ENCODE peak calls at places on chromosomes 5 and 9, in five cellular contexts. H, D, T, Q and F are unnamed samples.

GRCh38 chr9:97052735-97053134 is 13.8 kb upstream of the CTSV start:
- DNase-seq in T (no peak), H (no peak), Q (no peak), D (no peak), F (no peak)

GRCh38 chr9:69149321-69149807 is 24.7 kb upstream of the TJP2 start:
- DNase-seq in H (no peak), D (no peak), Q (no peak), T (no peak), F (no peak)

GRCh38 chr9:132166599-132166998 is 4.7 kb downstream of the NTNG2 start:
- DNase-seq in D (peak; percentile 56), H (no peak), Q (no peak), T (peak; percentile 58), F (no peak)

GRCh38 chr5:96067902-96068614 is 106.4 kb upstream of the ELL2 start:
- DNase-seq in Q (no peak), D (no peak), T (no peak), H (no peak), F (no peak)

GRCh38 chr9:97847474-97848236 is 5.4 kb upstream of the FOXE1 start:
- DNase-seq in D (no peak), T (no peak), H (no peak), Q (no peak), F (no peak)

GRCh38 chr5:169006878-169007790 is 293.8 kb downstream of the SLIT3 start:
- DNase-seq in H (no peak), T (no peak), D (no peak), Q (no peak), F (no peak)

GRCh38 chr9:89940625-89941024 is 335.8 kb downstream of the GADD45G start:
- DNase-seq in T (no peak), Q (no peak), D (no peak), H (no peak), F (no peak)

GRCh38 chr5:150763023-150763793 is 4.4 kb upstream of the DCTN4 start:
- DNase-seq in Q (no peak), H (peak; percentile 80), D (peak; percentile 70), T (peak; percentile 30), F (peak; percentile 98)

GRCh38 chr5:170937072-170937471 is 75.3 kb downstream of the RANBP17 start:
- DNase-seq in T (no peak), D (no peak), Q (no peak), H (no peak), F (no peak)

GRCh38 chr5:115551415-115551814 is 6.8 kb upstream of the FEM1C start:
- DNase-seq in T (no peak), H (no peak), D (peak; percentile 44), Q (no peak), F (no peak)

GRCh38 chr9:84139296-84140100 is 158.9 kb downstream of the RMI1 start:
- DNase-seq in T (no peak), H (no peak), Q (peak; percentile 30), D (no peak), F (no peak)

GRCh38 chr9:135146766-135147472 is 59.5 kb downstream of the OLFM1 start:
- DNase-seq in D (no peak), T (peak; percentile 88), Q (no peak), H (no peak), F (no peak)

GRCh38 chr5:144028644-144029043 is 141.8 kb downstream of the YIPF5 start:
- DNase-seq in T (no peak), H (no peak), Q (no peak), D (no peak), F (no peak)

GRCh38 chr5:124747770-124748686 is 1.6 kb upstream of the ZNF608 start:
- DNase-seq in Q (peak; percentile 67), H (no peak), T (no peak), D (no peak), F (no peak)

GRCh38 chr5:170429014-170429413 is 39.8 kb upstream of the KCNMB1 start:
- DNase-seq in Q (no peak), D (no peak), H (no peak), T (peak; percentile 28), F (no peak)

GRCh38 chr5:31908396-31908795 is 265.7 kb downstream of the GOLPH3 start:
- DNase-seq in D (no peak), T (no peak), H (no peak), Q (no peak), F (no peak)

GRCh38 chr5:179243333-179243732 is 101.9 kb downstream of the ADAMTS2 start:
- DNase-seq in Q (no peak), H (no peak), D (no peak), T (peak; percentile 27), F (no peak)

GRCh38 chr5:132467292-132467984 is 23.1 kb downstream of the IRF1 start:
- DNase-seq in T (no peak), H (peak; percentile 56), Q (peak; percentile 79), D (no peak), F (peak; percentile 43)

GRCh38 chr9:73038613-73039012 is 85.8 kb upstream of the ALDH1A1 start:
- DNase-seq in Q (no peak), H (no peak), D (no peak), T (no peak), F (no peak)
- TF ChIP-seq REST in Q (no peak), H (no peak), D (no peak), T (no peak), F (no peak)

GRCh38 chr9:78029601-78030552 is 1.7 kb downstream of the GNAQ start:
- DNase-seq in D (no peak), Q (no peak), H (no peak), T (no peak), F (no peak)
- TF ChIP-seq GABPA in D (no peak), Q (no peak), H (no peak), T (no peak), F (no peak)

GRCh38 chr5:74085782-74086181 is 459.8 kb downstream of the ARHGEF28 start:
- DNase-seq in T (no peak), D (no peak), Q (no peak), H (no peak), F (no peak)
- H3K4me3 ChIP-seq in T (no peak overlapping the region), D (no peak overlapping the region), Q (no peak overlapping the region), H (no peak overlapping the region), F (no peak overlapping the region)

GRCh38 chr5:134133213-134133994 is 18.9 kb downstream of the TCF7 start:
- DNase-seq in H (no peak), Q (no peak), T (no peak), D (no peak), F (no peak)
- TF ChIP-seq REST in H (no peak), Q (no peak), T (no peak), D (no peak), F (no peak)

DNA sequence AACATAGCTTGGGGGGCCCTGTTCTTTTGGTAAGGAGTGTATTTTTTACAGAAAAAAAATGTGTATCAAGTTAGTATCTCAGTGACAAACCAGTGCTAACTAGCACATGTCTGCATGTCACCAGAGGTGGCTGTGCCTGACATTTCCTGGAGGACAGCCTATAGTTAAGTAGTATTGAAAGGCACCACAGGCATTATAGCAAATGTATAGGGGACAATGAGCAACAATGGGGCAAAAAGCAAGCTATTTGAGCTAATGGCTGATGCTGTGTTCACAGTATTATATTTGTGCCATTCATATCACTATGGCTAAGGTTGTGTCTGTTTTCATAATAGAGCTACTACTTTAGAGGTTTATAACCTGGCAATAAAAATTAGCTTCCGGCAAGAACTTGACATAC is 1644.0 kb downstream of the MAT2B start:
- DNase-seq in Q (no peak), D (no peak), H (no peak), T (no peak), F (no peak)
- TF ChIP-seq GABPA in Q (no peak), D (no peak), H (no peak), T (no peak), F (no peak)

GRCh38 chr9:133340256-133340655 is 4.3 kb upstream of the SURF6 start:
- DNase-seq in D (no peak), Q (no peak), T (no peak), H (no peak), F (peak; percentile 71)
- H3K4me3 ChIP-seq in D (no peak overlapping the region), Q (no peak overlapping the region), T (no peak overlapping the region), H (no peak overlapping the region), F (no peak overlapping the region)

GRCh38 chr5:159033351-159033657 is 66.4 kb downstream of the EBF1 start:
- DNase-seq in D (no peak), T (no peak), H (no peak), Q (no peak), F (no peak)

GRCh38 chr5:159031915-159032314 is 67.8 kb downstream of the EBF1 start:
- DNase-seq in H (no peak), T (no peak), Q (no peak), D (no peak), F (no peak)

GRCh38 chr5:159030357-159030756 is 69.4 kb downstream of the EBF1 start:
- DNase-seq in H (no peak), D (no peak), Q (no peak), T (no peak), F (no peak)

GRCh38 chr5:159032656-159033350 is 66.9 kb downstream of the EBF1 start:
- DNase-seq in H (no peak), D (no peak), T (no peak), Q (no peak), F (no peak)

GRCh38 chr5:159031513-159031912 is 68.2 kb downstream of the EBF1 start:
- DNase-seq in D (no peak), T (no peak), H (no peak), Q (no peak), F (no peak)
- TF ChIP-seq REST in D (no peak), T (no peak), H (no peak), Q (no peak), F (no peak)

GRCh38 chr5:152007556-152007955 is 82.9 kb upstream of the GLRA1 start:
- DNase-seq in Q (no peak), H (no peak), T (no peak), D (no peak), F (no peak)
- TF ChIP-seq GABPA in Q (no peak), H (no peak), T (no peak), D (no peak), F (no peak)